ENCODE peak calls at places on chromosomes 5 and 9, in ten cellular contexts. One of them, this sample, is unnamed.
A peak's percentile ranks its signal among the peaks of the same experiment; 100 is the strongest.

GRCh38 chr5:127358274-127358673 is 67.7 kb downstream of the MEGF10 start:
- DNase-seq in NCI-H1105 treated with DMSO at 0.1 percent for 48 hours: no peak
- DNase-seq in activated T-cell treated with anti-CD3 and anti-CD28 coated beads for 1 hour: no peak
- DNase-seq in posterior vena cava: no peak
- DNase-seq in H1: no peak
- DNase-seq in CD4-positive, alpha-beta T cell: no peak
- DNase-seq in neural progenitor cell: no peak
- DNase-seq in HT-29: no peak
- DNase-seq in amniotic epithelial cell: peak; percentile 92
- DNase-seq in mucosa of gallbladder: no peak
- DNase-seq in this sample: no peak

GRCh38 chr5:6432206-6432605 is 16.5 kb upstream of the UBE2QL1 start:
- DNase-seq in NCI-H1105 treated with DMSO at 0.1 percent for 48 hours: no peak
- DNase-seq in mucosa of gallbladder: no peak
- DNase-seq in activated T-cell treated with anti-CD3 and anti-CD28 coated beads for 1 hour: no peak
- DNase-seq in CD4-positive, alpha-beta T cell: no peak
- DNase-seq in neural progenitor cell: no peak
- DNase-seq in HT-29: no peak
- DNase-seq in H1: no peak
- DNase-seq in posterior vena cava: no peak
- DNase-seq in amniotic epithelial cell: no peak
- DNase-seq in this sample: no peak

GRCh38 chr9:127779136-127779981 is 893 bp upstream of the SH2D3C start:
- DNase-seq in H1: no peak
- DNase-seq in HT-29: no peak
- DNase-seq in posterior vena cava: no peak
- DNase-seq in amniotic epithelial cell: no peak
- DNase-seq in NCI-H1105 treated with DMSO at 0.1 percent for 48 hours: no peak
- DNase-seq in CD4-positive, alpha-beta T cell: no peak
- DNase-seq in mucosa of gallbladder: no peak
- DNase-seq in neural progenitor cell: no peak
- DNase-seq in activated T-cell treated with anti-CD3 and anti-CD28 coated beads for 1 hour: peak; percentile 31
- DNase-seq in this sample: no peak

GRCh38 chr5:172918421-172919371 is 40.5 kb upstream of the RPL26L1 start:
- DNase-seq in neural progenitor cell: no peak
- DNase-seq in NCI-H1105 treated with DMSO at 0.1 percent for 48 hours: no peak
- DNase-seq in CD4-positive, alpha-beta T cell: no peak
- DNase-seq in H1: no peak
- DNase-seq in HT-29: peak; percentile 25
- DNase-seq in posterior vena cava: no peak
- DNase-seq in mucosa of gallbladder: peak; percentile 42
- DNase-seq in amniotic epithelial cell: peak; percentile 76
- DNase-seq in activated T-cell treated with anti-CD3 and anti-CD28 coated beads for 1 hour: no peak
- DNase-seq in this sample: no peak

GRCh38 chr9:99162759-99163364 is 57.9 kb downstream of the TGFBR1 start:
- DNase-seq in posterior vena cava: no peak
- DNase-seq in activated T-cell treated with anti-CD3 and anti-CD28 coated beads for 1 hour: no peak
- DNase-seq in HT-29: peak; percentile 44
- DNase-seq in NCI-H1105 treated with DMSO at 0.1 percent for 48 hours: peak; percentile 46
- DNase-seq in mucosa of gallbladder: no peak
- DNase-seq in CD4-positive, alpha-beta T cell: no peak
- DNase-seq in H1: no peak
- DNase-seq in neural progenitor cell: peak; percentile 56
- DNase-seq in amniotic epithelial cell: peak; percentile 47
- DNase-seq in this sample: peak; percentile 40

GRCh38 chr5:76337949-76338589 is 65.0 kb upstream of the IQGAP2 start:
- DNase-seq in NCI-H1105 treated with DMSO at 0.1 percent for 48 hours: peak; percentile 8
- DNase-seq in HT-29: peak; percentile 90
- DNase-seq in neural progenitor cell: peak; percentile 74
- DNase-seq in posterior vena cava: no peak
- DNase-seq in H1: peak; percentile 68
- DNase-seq in amniotic epithelial cell: peak; percentile 29
- DNase-seq in mucosa of gallbladder: peak; percentile 72
- DNase-seq in activated T-cell treated with anti-CD3 and anti-CD28 coated beads for 1 hour: peak; percentile 16
- DNase-seq in CD4-positive, alpha-beta T cell: peak; percentile 35
- DNase-seq in this sample: peak; percentile 99

GRCh38 chr9:121684381-121685145 is 33.1 kb downstream of the DAB2IP start:
- DNase-seq in activated T-cell treated with anti-CD3 and anti-CD28 coated beads for 1 hour: no peak
- DNase-seq in H1: peak; percentile 91
- DNase-seq in CD4-positive, alpha-beta T cell: no peak
- DNase-seq in mucosa of gallbladder: no peak
- DNase-seq in posterior vena cava: peak; percentile 83
- DNase-seq in neural progenitor cell: peak; percentile 73
- DNase-seq in amniotic epithelial cell: no peak
- DNase-seq in NCI-H1105 treated with DMSO at 0.1 percent for 48 hours: no peak
- DNase-seq in HT-29: peak; percentile 21
- DNase-seq in this sample: peak; percentile 80

GRCh38 chr5:36944607-36945225 is 68.1 kb downstream of the NIPBL start:
- DNase-seq in neural progenitor cell: peak; percentile 69
- DNase-seq in posterior vena cava: no peak
- DNase-seq in mucosa of gallbladder: no peak
- DNase-seq in NCI-H1105 treated with DMSO at 0.1 percent for 48 hours: peak; percentile 64
- DNase-seq in CD4-positive, alpha-beta T cell: no peak
- DNase-seq in amniotic epithelial cell: peak; percentile 70
- DNase-seq in activated T-cell treated with anti-CD3 and anti-CD28 coated beads for 1 hour: no peak
- DNase-seq in HT-29: peak; percentile 77
- DNase-seq in H1: no peak
- DNase-seq in this sample: peak; percentile 65

This sample was measured in mesendoderm.